ENCODE peak calls at places on chromosomes 3 and 15, in seven cellular contexts. One of them, this sample, is unnamed.
A peak's percentile ranks its signal among the peaks of the same experiment; 100 is the strongest.

GRCh38 chr3:135944831-135945230 is 20.7 kb upstream of the PPP2R3A start:
- DNase-seq in HCT116: no peak
- DNase-seq in left ventricle myocardium inferior: no peak
- DNase-seq in body of pancreas: no peak
- DNase-seq in cardiac muscle cell: no peak
- DNase-seq in psoas muscle: no peak
- DNase-seq in fibroblast of lung: no peak
- DNase-seq in this sample: no peak

GRCh38 chr3:16272588-16272987 is 7.6 kb downstream of the OXNAD1 start:
- DNase-seq in HCT116: no peak
- DNase-seq in left ventricle myocardium inferior: no peak
- DNase-seq in body of pancreas: no peak
- DNase-seq in cardiac muscle cell: no peak
- DNase-seq in psoas muscle: no peak
- DNase-seq in fibroblast of lung: no peak
- DNase-seq in this sample: no peak

GRCh38 chr3:190345878-190346277 is 23.6 kb upstream of the CLDN1 start:
- DNase-seq in HCT116: no peak
- DNase-seq in left ventricle myocardium inferior: no peak
- DNase-seq in body of pancreas: no peak
- DNase-seq in cardiac muscle cell: no peak
- DNase-seq in psoas muscle: no peak
- DNase-seq in fibroblast of lung: no peak
- DNase-seq in this sample: no peak

GRCh38 chr3:115996420-115997108 is 373.3 kb downstream of the GAP43 start:
- DNase-seq in HCT116: no peak
- DNase-seq in left ventricle myocardium inferior: no peak
- DNase-seq in body of pancreas: no peak
- DNase-seq in cardiac muscle cell: no peak
- DNase-seq in psoas muscle: no peak
- DNase-seq in fibroblast of lung: no peak
- DNase-seq in this sample: peak; percentile 37

GRCh38 chr3:29170894-29171582 is 109.8 kb upstream of the RBMS3 start:
- DNase-seq in HCT116: no peak
- DNase-seq in left ventricle myocardium inferior: no peak
- DNase-seq in body of pancreas: no peak
- DNase-seq in cardiac muscle cell: no peak
- DNase-seq in psoas muscle: no peak
- DNase-seq in fibroblast of lung: no peak
- DNase-seq in this sample: no peak

GRCh38 chr15:37019479-37020433 is 80.6 kb downstream of the MEIS2 start:
- DNase-seq in HCT116: no peak
- DNase-seq in left ventricle myocardium inferior: no peak
- DNase-seq in body of pancreas: peak; percentile 63
- DNase-seq in cardiac muscle cell: peak; percentile 65
- DNase-seq in psoas muscle: no peak
- DNase-seq in fibroblast of lung: peak; percentile 86
- DNase-seq in this sample: peak; percentile 53

GRCh38 chr3:194384569-194385001 is 14.5 kb downstream of the GP5 start:
- DNase-seq in HCT116: no peak
- DNase-seq in left ventricle myocardium inferior: no peak
- DNase-seq in body of pancreas: no peak
- DNase-seq in cardiac muscle cell: no peak
- DNase-seq in psoas muscle: no peak
- DNase-seq in fibroblast of lung: no peak
- DNase-seq in this sample: no peak

GRCh38 chr3:4071481-4072184 is 231.5 kb upstream of the SETMAR start:
- DNase-seq in HCT116: no peak
- DNase-seq in left ventricle myocardium inferior: no peak
- DNase-seq in body of pancreas: no peak
- DNase-seq in cardiac muscle cell: no peak
- DNase-seq in psoas muscle: no peak
- DNase-seq in fibroblast of lung: no peak
- DNase-seq in this sample: no peak

GRCh38 chr15:29698030-29698701 is 124.1 kb downstream of the TJP1 start:
- DNase-seq in HCT116: peak; percentile 68
- DNase-seq in left ventricle myocardium inferior: no peak
- DNase-seq in body of pancreas: no peak
- DNase-seq in cardiac muscle cell: no peak
- DNase-seq in psoas muscle: no peak
- DNase-seq in fibroblast of lung: peak; percentile 50
- DNase-seq in this sample: no peak

GRCh38 chr15:61069369-61070075 is 159.6 kb downstream of the RORA start:
- DNase-seq in HCT116: no peak
- DNase-seq in left ventricle myocardium inferior: no peak
- DNase-seq in body of pancreas: no peak
- DNase-seq in cardiac muscle cell: no peak
- DNase-seq in psoas muscle: no peak
- DNase-seq in fibroblast of lung: peak; percentile 38
- DNase-seq in this sample: no peak

GRCh38 chr15:62928242-62928995 is 114.1 kb upstream of the TPM1 start:
- DNase-seq in HCT116: no peak
- DNase-seq in left ventricle myocardium inferior: no peak
- DNase-seq in body of pancreas: no peak
- DNase-seq in cardiac muscle cell: peak; percentile 33
- DNase-seq in psoas muscle: no peak
- DNase-seq in fibroblast of lung: peak; percentile 85
- DNase-seq in this sample: peak; percentile 92

GRCh38 chr15:92981333-92981732 is 81.2 kb downstream of the CHD2 start:
- DNase-seq in HCT116: peak; percentile 28
- DNase-seq in left ventricle myocardium inferior: no peak
- DNase-seq in body of pancreas: no peak
- DNase-seq in cardiac muscle cell: no peak
- DNase-seq in psoas muscle: no peak
- DNase-seq in fibroblast of lung: no peak
- DNase-seq in this sample: no peak

GRCh38 chr15:61951949-61952348 is 108.3 kb downstream of the VPS13C start:
- DNase-seq in HCT116: no peak
- DNase-seq in left ventricle myocardium inferior: no peak
- DNase-seq in body of pancreas: peak; percentile 16
- DNase-seq in cardiac muscle cell: peak; percentile 41
- DNase-seq in psoas muscle: no peak
- DNase-seq in fibroblast of lung: peak; percentile 17
- DNase-seq in this sample: no peak

GRCh38 chr3:181176610-181177009 is 187.1 kb upstream of the DNAJC19 start:
- DNase-seq in HCT116: peak; percentile 26
- DNase-seq in left ventricle myocardium inferior: peak; percentile 36
- DNase-seq in body of pancreas: peak; percentile 81
- DNase-seq in cardiac muscle cell: peak; percentile 75
- DNase-seq in psoas muscle: peak; percentile 72
- DNase-seq in fibroblast of lung: peak; percentile 43
- DNase-seq in this sample: peak; percentile 39

GRCh38 chr3:8353364-8353763 is 148.3 kb upstream of the LMCD1 start:
- DNase-seq in HCT116: no peak
- DNase-seq in left ventricle myocardium inferior: no peak
- DNase-seq in body of pancreas: no peak
- DNase-seq in cardiac muscle cell: no peak
- DNase-seq in psoas muscle: no peak
- DNase-seq in fibroblast of lung: no peak
- DNase-seq in this sample: no peak
- H3K9me3 ChIP-seq in HCT116: no peaks in the 10 kb centered on the region
- H3K9me3 ChIP-seq in left ventricle myocardium inferior: no peaks in the 10 kb centered on the region
- H3K9me3 ChIP-seq in body of pancreas: no peaks in the 10 kb centered on the region
- H3K9me3 ChIP-seq in cardiac muscle cell: no peaks in the 10 kb centered on the region
- H3K9me3 ChIP-seq in psoas muscle: no peaks in the 10 kb centered on the region
- H3K9me3 ChIP-seq in fibroblast of lung: no peaks in the 10 kb centered on the region
- H3K9me3 ChIP-seq in this sample: no peaks in the 10 kb centered on the region

GRCh38 chr3:44571024-44571423 is 13.7 kb upstream of the ZNF660 start:
- DNase-seq in HCT116: no peak
- DNase-seq in left ventricle myocardium inferior: no peak
- DNase-seq in body of pancreas: no peak
- DNase-seq in cardiac muscle cell: no peak
- DNase-seq in psoas muscle: no peak
- DNase-seq in fibroblast of lung: no peak
- DNase-seq in this sample: no peak

GRCh38 chr3:44568561-44568960 is 13.6 kb downstream of the ZKSCAN7 start:
- DNase-seq in HCT116: no peak
- DNase-seq in left ventricle myocardium inferior: no peak
- DNase-seq in body of pancreas: no peak
- DNase-seq in cardiac muscle cell: no peak
- DNase-seq in psoas muscle: no peak
- DNase-seq in fibroblast of lung: peak; percentile 17
- DNase-seq in this sample: no peak
- H3K9me3 ChIP-seq in HCT116: peaks cover 14% of the 10 kb centered on the region
- H3K9me3 ChIP-seq in left ventricle myocardium inferior: peaks cover 38% of the 10 kb centered on the region
- H3K9me3 ChIP-seq in body of pancreas: no peaks in the 10 kb centered on the region
- H3K9me3 ChIP-seq in cardiac muscle cell: no peaks in the 10 kb centered on the region
- H3K9me3 ChIP-seq in psoas muscle: peaks cover 35% of the 10 kb centered on the region
- H3K9me3 ChIP-seq in fibroblast of lung: no peaks in the 10 kb centered on the region
- H3K9me3 ChIP-seq in this sample: no peaks in the 10 kb centered on the region

GRCh38 chr3:25493246-25493645 is 65.2 kb downstream of the RARB start:
- DNase-seq in HCT116: no peak
- DNase-seq in left ventricle myocardium inferior: no peak
- DNase-seq in body of pancreas: no peak
- DNase-seq in cardiac muscle cell: no peak
- DNase-seq in psoas muscle: no peak
- DNase-seq in fibroblast of lung: no peak
- DNase-seq in this sample: peak; percentile 59
- H3K9me3 ChIP-seq in HCT116: no peaks in the 10 kb centered on the region
- H3K9me3 ChIP-seq in left ventricle myocardium inferior: peaks cover 33% of the 10 kb centered on the region
- H3K9me3 ChIP-seq in body of pancreas: no peaks in the 10 kb centered on the region
- H3K9me3 ChIP-seq in cardiac muscle cell: no peaks in the 10 kb centered on the region
- H3K9me3 ChIP-seq in psoas muscle: peaks cover 42% of the 10 kb centered on the region
- H3K9me3 ChIP-seq in fibroblast of lung: no peaks in the 10 kb centered on the region
- H3K9me3 ChIP-seq in this sample: no peaks in the 10 kb centered on the region

GRCh38 chr3:176349706-176350105 is 847.6 kb downstream of the TBL1XR1 start:
- DNase-seq in HCT116: no peak
- DNase-seq in left ventricle myocardium inferior: no peak
- DNase-seq in body of pancreas: no peak
- DNase-seq in cardiac muscle cell: no peak
- DNase-seq in psoas muscle: no peak
- DNase-seq in fibroblast of lung: peak; percentile 15
- DNase-seq in this sample: no peak
- H3K9me3 ChIP-seq in HCT116: no peaks in the 10 kb centered on the region
- H3K9me3 ChIP-seq in left ventricle myocardium inferior: no peaks in the 10 kb centered on the region
- H3K9me3 ChIP-seq in body of pancreas: no peaks in the 10 kb centered on the region
- H3K9me3 ChIP-seq in cardiac muscle cell: no peaks in the 10 kb centered on the region
- H3K9me3 ChIP-seq in psoas muscle: no peaks in the 10 kb centered on the region
- H3K9me3 ChIP-seq in fibroblast of lung: no peaks in the 10 kb centered on the region
- H3K9me3 ChIP-seq in this sample: no peaks in the 10 kb centered on the region

GRCh38 chr15:79914728-79915127 is 17.9 kb upstream of the MTHFS start:
- DNase-seq in HCT116: no peak
- DNase-seq in left ventricle myocardium inferior: no peak
- DNase-seq in body of pancreas: no peak
- DNase-seq in cardiac muscle cell: no peak
- DNase-seq in psoas muscle: no peak
- DNase-seq in fibroblast of lung: no peak
- DNase-seq in this sample: no peak

GRCh38 chr15:79919090-79919748 is 22.4 kb upstream of the MTHFS start:
- DNase-seq in HCT116: no peak
- DNase-seq in left ventricle myocardium inferior: no peak
- DNase-seq in body of pancreas: no peak
- DNase-seq in cardiac muscle cell: no peak
- DNase-seq in psoas muscle: no peak
- DNase-seq in fibroblast of lung: no peak
- DNase-seq in this sample: no peak

GRCh38 chr15:79916424-79916823 is 19.6 kb upstream of the MTHFS start:
- DNase-seq in HCT116: no peak
- DNase-seq in left ventricle myocardium inferior: no peak
- DNase-seq in body of pancreas: no peak
- DNase-seq in cardiac muscle cell: no peak
- DNase-seq in psoas muscle: no peak
- DNase-seq in fibroblast of lung: peak; percentile 59
- DNase-seq in this sample: no peak

GRCh38 chr15:79919749-79920511 is 23.1 kb upstream of the MTHFS start:
- DNase-seq in HCT116: no peak
- DNase-seq in left ventricle myocardium inferior: no peak
- DNase-seq in body of pancreas: no peak
- DNase-seq in cardiac muscle cell: no peak
- DNase-seq in psoas muscle: no peak
- DNase-seq in fibroblast of lung: no peak
- DNase-seq in this sample: no peak

DNA sequence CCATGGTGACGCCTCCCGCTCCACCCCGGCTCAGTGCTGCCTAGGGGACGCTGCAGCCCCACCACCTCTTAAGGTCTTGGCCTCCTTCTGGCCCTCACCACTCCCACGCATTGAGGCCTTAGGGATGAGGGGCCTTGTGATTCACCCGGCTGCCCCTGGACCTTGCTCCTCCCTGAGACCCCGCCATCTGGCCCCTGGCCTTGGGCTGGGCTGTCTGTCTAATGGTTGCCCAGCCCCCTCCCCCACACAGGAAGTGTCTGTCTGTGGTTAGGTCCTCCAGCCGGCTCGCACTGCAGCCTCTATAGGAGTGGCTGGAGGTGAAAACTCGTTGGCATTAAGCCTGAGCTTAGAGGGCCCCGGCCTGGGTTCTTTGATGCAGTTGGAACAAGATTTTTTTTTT is 21.5 kb upstream of the MTHFS start:
- DNase-seq in HCT116: no peak
- DNase-seq in left ventricle myocardium inferior: no peak
- DNase-seq in body of pancreas: no peak
- DNase-seq in cardiac muscle cell: no peak
- DNase-seq in psoas muscle: no peak
- DNase-seq in fibroblast of lung: no peak
- DNase-seq in this sample: no peak
- H3K9me3 ChIP-seq in HCT116: peaks cover 39% of the 10 kb centered on the region
- H3K9me3 ChIP-seq in left ventricle myocardium inferior: peaks cover 89% of the 10 kb centered on the region
- H3K9me3 ChIP-seq in body of pancreas: no peaks in the 10 kb centered on the region
- H3K9me3 ChIP-seq in cardiac muscle cell: no peaks in the 10 kb centered on the region
- H3K9me3 ChIP-seq in psoas muscle: peaks cover 67% of the 10 kb centered on the region
- H3K9me3 ChIP-seq in fibroblast of lung: no peaks in the 10 kb centered on the region
- H3K9me3 ChIP-seq in this sample: peaks cover 58% of the 10 kb centered on the region

GRCh38 chr3:11924518-11924917 is 77.8 kb upstream of the TAMM41 start:
- DNase-seq in HCT116: no peak
- DNase-seq in left ventricle myocardium inferior: no peak
- DNase-seq in body of pancreas: no peak
- DNase-seq in cardiac muscle cell: no peak
- DNase-seq in psoas muscle: no peak
- DNase-seq in fibroblast of lung: no peak
- DNase-seq in this sample: no peak
- H3K9me3 ChIP-seq in HCT116: no peaks in the 10 kb centered on the region
- H3K9me3 ChIP-seq in left ventricle myocardium inferior: no peaks in the 10 kb centered on the region
- H3K9me3 ChIP-seq in body of pancreas: no peaks in the 10 kb centered on the region
- H3K9me3 ChIP-seq in cardiac muscle cell: no peaks in the 10 kb centered on the region
- H3K9me3 ChIP-seq in psoas muscle: no peaks in the 10 kb centered on the region
- H3K9me3 ChIP-seq in fibroblast of lung: no peaks in the 10 kb centered on the region
- H3K9me3 ChIP-seq in this sample: no peaks in the 10 kb centered on the region

GRCh38 chr15:25240461-25241021 is 198.3 kb downstream of the UBE3A start:
- DNase-seq in HCT116: no peak
- DNase-seq in left ventricle myocardium inferior: peak; percentile 4
- DNase-seq in body of pancreas: peak; percentile 3
- DNase-seq in cardiac muscle cell: no peak
- DNase-seq in psoas muscle: peak; percentile 18
- DNase-seq in fibroblast of lung: no peak
- DNase-seq in this sample: no peak
- H3K9me3 ChIP-seq in HCT116: peaks cover under 1% of the 10 kb centered on the region
- H3K9me3 ChIP-seq in left ventricle myocardium inferior: peaks cover 32% of the 10 kb centered on the region
- H3K9me3 ChIP-seq in body of pancreas: no peaks in the 10 kb centered on the region
- H3K9me3 ChIP-seq in cardiac muscle cell: no peaks in the 10 kb centered on the region
- H3K9me3 ChIP-seq in psoas muscle: no peaks in the 10 kb centered on the region
- H3K9me3 ChIP-seq in fibroblast of lung: no peaks in the 10 kb centered on the region
- H3K9me3 ChIP-seq in this sample: no peaks in the 10 kb centered on the region

GRCh38 chr3:197970588-197970987 is 10.6 kb downstream of the LMLN start:
- DNase-seq in HCT116: no peak
- DNase-seq in left ventricle myocardium inferior: no peak
- DNase-seq in body of pancreas: no peak
- DNase-seq in cardiac muscle cell: no peak
- DNase-seq in psoas muscle: no peak
- DNase-seq in fibroblast of lung: no peak
- DNase-seq in this sample: no peak
- H3K9me3 ChIP-seq in HCT116: peaks cover 6% of the 10 kb centered on the region
- H3K9me3 ChIP-seq in left ventricle myocardium inferior: peaks cover 33% of the 10 kb centered on the region
- H3K9me3 ChIP-seq in body of pancreas: no peaks in the 10 kb centered on the region
- H3K9me3 ChIP-seq in cardiac muscle cell: no peaks in the 10 kb centered on the region
- H3K9me3 ChIP-seq in psoas muscle: no peaks in the 10 kb centered on the region
- H3K9me3 ChIP-seq in fibroblast of lung: no peaks in the 10 kb centered on the region
- H3K9me3 ChIP-seq in this sample: peaks cover 16% of the 10 kb centered on the region

GRCh38 chr15:24752354-24752753 is 76.8 kb downstream of the NPAP1 start:
- DNase-seq in HCT116: no peak
- DNase-seq in left ventricle myocardium inferior: no peak
- DNase-seq in body of pancreas: no peak
- DNase-seq in cardiac muscle cell: no peak
- DNase-seq in psoas muscle: no peak
- DNase-seq in fibroblast of lung: no peak
- DNase-seq in this sample: no peak
- H3K9me3 ChIP-seq in HCT116: peaks cover 12% of the 10 kb centered on the region
- H3K9me3 ChIP-seq in left ventricle myocardium inferior: peaks cover 14% of the 10 kb centered on the region
- H3K9me3 ChIP-seq in body of pancreas: no peaks in the 10 kb centered on the region
- H3K9me3 ChIP-seq in cardiac muscle cell: no peaks in the 10 kb centered on the region
- H3K9me3 ChIP-seq in psoas muscle: peaks cover 8% of the 10 kb centered on the region
- H3K9me3 ChIP-seq in fibroblast of lung: no peaks in the 10 kb centered on the region
- H3K9me3 ChIP-seq in this sample: no peaks in the 10 kb centered on the region